ENCODE peak calls at places on chromosomes 4 and X, in four cellular contexts. Z is NCI-H1092 treated with DMSO at 0.1 percent for 48 hours; C is psoas muscle; S is stimulated activated CD8-positive, alpha-beta memory T cell treated with anti-CD3 and anti-CD28 coated beads, Interleukin-4, amount 100 ng/mL, for 48 hours. B is an unnamed sample.

GRCh38 chrX:12471061-12471460 is 320.2 kb upstream of the PRPS2 start:
- DNase-seq in S (no peak), C (no peak), Z (no peak), B (no peak)

GRCh38 chr4:68366600-68366999 is 16.7 kb upstream of the YTHDC1 start:
- DNase-seq in C (no peak), S (no peak), Z (no peak), B (no peak)

GRCh38 chrX:100994352-100995281 is 25.1 kb downstream of the ARL13A start:
- DNase-seq in C (no peak), S (peak), Z (no peak), B (peak)

GRCh38 chrX:8846271-8846670 is 45.1 kb upstream of the FAM9A start:
- DNase-seq in C (no peak), Z (no peak), S (no peak), B (no peak)

GRCh38 chr4:152024881-152025280 is 264.1 kb upstream of the GATB start:
- DNase-seq in C (no peak), S (no peak), Z (no peak), B (no peak)

GRCh38 chr4:39259571-39260330 is 77.4 kb downstream of the WDR19 start:
- DNase-seq in C (no peak), S (no peak), Z (no peak), B (no peak)

GRCh38 chr4:73068496-73069337 is 799 bp downstream of the COX18 start:
- DNase-seq in C (no peak), Z (peak), S (no peak), B (peak)

GRCh38 chrX:46376246-46376885 is 168.9 kb downstream of the ZNF674 start:
- DNase-seq in Z (peak), S (peak), C (no peak), B (peak)

GRCh38 chr4:7212921-7213320 is 20.6 kb downstream of the SORCS2 start:
- DNase-seq in S (no peak), C (no peak), Z (no peak), B (no peak)

GRCh38 chr4:36351082-36351666 is 69.8 kb downstream of the DTHD1 start:
- DNase-seq in Z (peak), S (peak), C (peak), B (peak)

GRCh38 chr4:172142331-172142738 is 329.1 kb downstream of the GALNTL6 start:
- DNase-seq in S (no peak), Z (no peak), C (no peak), B (no peak)

GRCh38 chr4:85368240-85368639 is 106.7 kb upstream of the ARHGAP24 start:
- DNase-seq in C (no peak), Z (no peak), S (no peak), B (no peak)

GRCh38 chrX:48460031-48460430 is 10.0 kb downstream of the SLC38A5 start:
- DNase-seq in Z (no peak), C (no peak), S (no peak), B (no peak)

GRCh38 chr4:4260185-4260751 is 12.2 kb upstream of the TMEM128 start:
- DNase-seq in C (no peak), S (no peak), Z (peak), B (no peak)

GRCh38 chr4:2259036-2259540 is 2.8 kb downstream of the MXD4 start:
- DNase-seq in S (no peak), Z (no peak), C (peak), B (no peak)

GRCh38 chr4:56513517-56513916 is 7.9 kb downstream of the ARL9 start:
- DNase-seq in Z (no peak), C (no peak), S (no peak), B (no peak)

GRCh38 chr4:123937612-123938011 is 541.0 kb downstream of the SPRY1 start:
- DNase-seq in S (no peak), C (no peak), Z (no peak), B (no peak)

GRCh38 chr4:25002679-25003078 is 28.1 kb downstream of the LGI2 start:
- DNase-seq in Z (no peak), C (no peak), S (no peak), B (no peak)

GRCh38 chrX:153970398-153971123 is 1.1 kb downstream of the HCFC1 start:
- DNase-seq in Z (peak), C (no peak), S (no peak), B (peak)

GRCh38 chr4:112031712-112032328 is 113.4 kb upstream of the FAM241A start:
- DNase-seq in Z (peak), S (no peak), C (no peak), B (no peak)

GRCh38 chr4:15755781-15756180 is 22.3 kb upstream of the CD38 start:
- DNase-seq in Z (no peak), C (no peak), S (no peak), B (no peak)

GRCh38 chr4:47926667-47927258 is 12.4 kb upstream of the NFXL1 start:
- DNase-seq in S (peak), C (peak), Z (peak), B (peak)

GRCh38 chr4:182354867-182355266 is 111.7 kb downstream of the TENM3 start:
- DNase-seq in S (no peak), Z (no peak), C (no peak), B (no peak)

GRCh38 chr4:182370491-182370890 is 127.3 kb downstream of the TENM3 start:
- DNase-seq in C (no peak), S (no peak), Z (no peak), B (no peak)

GRCh38 chr4:71217688-71218087 is 121.1 kb upstream of the SLC4A4 start:
- DNase-seq in Z (no peak), S (no peak), C (no peak), B (no peak)

GRCh38 chr4:22268350-22269025 is 247.4 kb downstream of the ADGRA3 start:
- DNase-seq in S (no peak), Z (no peak), C (no peak), B (no peak)

GRCh38 chr4:10635096-10635495 is 49.5 kb downstream of the CLNK start:
- DNase-seq in C (no peak), Z (no peak), S (no peak), B (no peak)

GRCh38 chr4:165464813-165465381 is 86.1 kb downstream of the CPE start:
- DNase-seq in C (no peak), Z (peak), S (no peak), B (no peak)

GRCh38 chr4:119286377-119287002 is 35.4 kb downstream of the FABP2 start:
- DNase-seq in S (no peak), C (no peak), Z (no peak), B (peak)

GRCh38 chr4:78904143-78904542 is 35.1 kb downstream of the PAQR3 start:
- DNase-seq in C (no peak), Z (no peak), S (no peak), B (no peak)

GRCh38 chr4:151604238-151604637 is 156.6 kb downstream of the GATB start:
- DNase-seq in C (no peak), S (no peak), Z (peak), B (no peak)

GRCh38 chr4:126691797-126692196 is 941.0 kb upstream of the INTU start:
- DNase-seq in S (no peak), C (no peak), Z (no peak), B (no peak)

GRCh38 chr4:112140536-112140935 is 4.7 kb upstream of the FAM241A start:
- DNase-seq in Z (no peak), S (no peak), C (no peak), B (no peak)

GRCh38 chr4:14916554-14917304 is 85.6 kb upstream of the CPEB2 start:
- DNase-seq in S (no peak), C (no peak), Z (no peak), B (no peak)

GRCh38 chr4:24643774-24644520 is 59.6 kb upstream of the DHX15 start:
- DNase-seq in C (no peak), Z (no peak), S (no peak), B (no peak)

GRCh38 chr4:86977621-86978184 is 42.9 kb downstream of the AFF1 start:
- DNase-seq in Z (no peak), S (no peak), C (no peak), B (peak)

GRCh38 chr4:148093065-148093464 is 349.1 kb downstream of the NR3C2 start:
- DNase-seq in S (no peak), C (no peak), Z (no peak), B (no peak)

GRCh38 chr4:155208258-155209054 is at the start of gene NPY2R:
- DNase-seq in S (no peak), C (no peak), Z (no peak), B (no peak)

GRCh38 chrX:149073464-149073863 is 431.6 kb downstream of the IDS start:
- DNase-seq in Z (no peak), S (no peak), C (no peak), B (no peak)